ENCODE peak calls at places on chromosome 11, in eight cellular contexts. I, W, Y, M, O, J, A and V are unnamed samples.
A peak's percentile ranks its signal among the peaks of the same experiment; 100 is the strongest.

GRCh38 chr11:17979770-17980371 is 33.0 kb downstream of the SERGEF start:
- DNase-seq in I (no peak), W (peak; percentile 64), Y (peak; percentile 19), M (no peak), O (no peak), J (no peak), A (peak; percentile 81), V (no peak)

GRCh38 chr11:48044577-48044976 is 64.2 kb downstream of the PTPRJ start:
- DNase-seq in I (no peak), W (no peak), Y (no peak), M (no peak), O (peak; percentile 64), J (no peak), A (no peak), V (peak; percentile 24)

GRCh38 chr11:65504671-65505433 is 6.0 kb downstream of the MALAT1 start:
- DNase-seq in I (peak; percentile 66), W (no peak), Y (peak; percentile 47), M (no peak), O (no peak), J (no peak), A (no peak), V (no peak)

GRCh38 chr11:12598330-12599256 is 75.6 kb upstream of the TEAD1 start:
- DNase-seq in I (no peak), W (no peak), Y (peak; percentile 64), M (no peak), O (no peak), J (no peak), A (no peak), V (no peak)

GRCh38 chr11:59025097-59025496 is 61.0 kb upstream of the GLYATL1B start:
- DNase-seq in I (no peak), W (no peak), Y (no peak), M (no peak), O (no peak), J (no peak), A (no peak), V (no peak)

GRCh38 chr11:5631969-5632635 is 7.3 kb downstream of the TRIM34 start:
- DNase-seq in I (no peak), W (no peak), Y (no peak), M (no peak), O (no peak), J (no peak), A (no peak), V (no peak)

GRCh38 chr11:108734956-108735559 is 70.2 kb downstream of the DDX10 start:
- DNase-seq in I (no peak), W (no peak), Y (peak; percentile 26), M (no peak), O (no peak), J (no peak), A (peak; percentile 57), V (no peak)

GRCh38 chr11:126969865-126970479 is 30.6 kb downstream of the KIRREL3 start:
- DNase-seq in I (no peak), W (peak; percentile 43), Y (peak; percentile 14), M (no peak), O (no peak), J (no peak), A (peak; percentile 66), V (no peak)

GRCh38 chr11:859394-860131 is 16.9 kb downstream of the TSPAN4 start:
- DNase-seq in I (peak; percentile 85), W (no peak), Y (peak; percentile 94), M (peak; percentile 64), O (peak; percentile 74), J (no peak), A (no peak), V (peak; percentile 79)

GRCh38 chr11:70029115-70029830 is 48.8 kb upstream of the ANO1 start:
- DNase-seq in I (no peak), W (peak; percentile 34), Y (no peak), M (no peak), O (no peak), J (no peak), A (peak; percentile 18), V (no peak)

GRCh38 chr11:74269161-74269809 is 42.2 kb downstream of the P4HA3 start:
- DNase-seq in I (no peak), W (no peak), Y (peak; percentile 98), M (no peak), O (no peak), J (peak; percentile 3), A (no peak), V (no peak)

GRCh38 chr11:17753641-17754040 is 19.1 kb downstream of the KCNC1 start:
- DNase-seq in I (peak; percentile 25), W (no peak), Y (no peak), M (no peak), O (peak; percentile 7), J (no peak), A (no peak), V (no peak)

GRCh38 chr11:34809191-34810106 is 106.7 kb downstream of the APIP start:
- DNase-seq in I (no peak), W (no peak), Y (no peak), M (no peak), O (no peak), J (no peak), A (no peak), V (no peak)

GRCh38 chr11:78952866-78953265 is 378.2 kb upstream of the NARS2 start:
- DNase-seq in I (no peak), W (no peak), Y (no peak), M (no peak), O (no peak), J (no peak), A (no peak), V (no peak)

GRCh38 chr11:122192634-122193245 is 76.7 kb upstream of the BLID start:
- DNase-seq in I (no peak), W (no peak), Y (peak; percentile 64), M (no peak), O (no peak), J (no peak), A (no peak), V (no peak)

GRCh38 chr11:2693271-2693833 is 6.4 kb downstream of the KCNQ1OT1 start:
- DNase-seq in I (peak; percentile 45), W (peak; percentile 96), Y (no peak), M (no peak), O (no peak), J (no peak), A (peak; percentile 98), V (no peak)

GRCh38 chr11:93741882-93742226 is 382 bp downstream of the C11orf54 start:
- DNase-seq in I (no peak), W (no peak), Y (peak; percentile 67), M (no peak), O (no peak), J (no peak), A (peak; percentile 51), V (peak; percentile 29)

DNA sequence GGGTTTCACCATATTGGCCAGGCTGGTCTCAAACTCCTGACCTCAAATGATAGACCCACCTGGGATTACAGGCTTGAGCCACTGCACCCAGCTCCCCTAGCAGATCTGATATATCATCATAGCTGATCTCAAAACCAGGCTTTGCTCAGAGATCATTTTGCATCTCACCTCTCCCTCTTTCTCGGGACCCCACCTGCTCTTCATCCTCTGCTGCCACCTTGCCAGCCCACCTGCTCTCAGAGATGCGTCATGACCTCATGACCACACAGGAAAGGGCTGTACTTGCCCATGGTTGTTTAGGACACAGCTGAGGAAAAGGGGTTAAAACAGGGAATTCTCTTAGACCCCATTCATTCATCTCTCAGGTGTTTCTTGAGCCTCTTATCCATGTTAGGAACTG is 27.4 kb downstream of the POU2F3 start:
- DNase-seq in I (no peak), W (no peak), Y (no peak), M (no peak), O (no peak), J (no peak), A (no peak), V (no peak)
- H3K27ac ChIP-seq in I (no peak overlapping the region), W (no peak overlapping the region), Y (no peak overlapping the region), M (no peak overlapping the region), O (no peak overlapping the region), J (no peak overlapping the region), A (no peak overlapping the region), V (no peak overlapping the region)

DNA sequence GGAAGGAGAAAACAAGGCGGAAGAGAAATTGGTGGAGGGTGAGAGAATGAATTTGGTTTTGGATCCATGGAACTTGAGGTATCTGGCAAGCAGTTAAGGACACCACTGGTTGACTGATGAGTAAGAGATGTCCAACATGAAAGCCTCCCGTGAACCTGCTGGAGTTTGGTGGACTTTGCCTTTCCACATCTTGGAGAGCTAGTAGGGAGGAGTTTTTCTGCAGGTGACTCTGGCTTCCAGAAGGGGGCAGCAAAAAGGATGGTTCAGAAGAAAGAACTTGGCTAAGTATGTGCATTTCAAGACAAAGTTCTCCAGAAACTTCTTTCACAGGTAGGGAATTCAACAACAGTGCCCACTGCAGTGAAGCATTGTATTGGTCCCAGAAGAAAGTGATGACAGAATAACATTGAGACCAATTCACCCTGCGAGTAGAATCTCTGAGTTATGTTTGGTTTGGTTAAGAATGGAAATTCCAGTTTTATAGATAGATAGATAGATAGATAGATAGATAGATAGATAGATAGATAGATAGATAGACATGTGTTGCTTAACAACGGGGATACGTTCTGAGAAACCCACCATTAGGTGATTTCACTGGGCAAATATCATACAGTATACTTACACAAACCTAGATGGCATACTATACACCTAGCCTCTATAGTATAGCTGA is 28.5 kb downstream of the DCDC1 start:
- DNase-seq in I (no peak), W (peak; percentile 31), Y (peak; percentile 42), M (no peak), O (no peak), J (no peak), A (peak; percentile 66), V (no peak)
- TF ChIP-seq CTCF in I (peak; percentile 36), W (peak; percentile 73), Y (peak; percentile 75), M (no peak), O (peak; percentile 47), J (peak; percentile 31), A (peak; percentile 71), V (peak; percentile 49)

GRCh38 chr11:28674432-28675076 is 566.4 kb downstream of the METTL15 start:
- DNase-seq in I (no peak), W (peak; percentile 51), Y (peak; percentile 68), M (no peak), O (no peak), J (no peak), A (peak; percentile 57), V (no peak)
- H3K27ac ChIP-seq in I (no peak overlapping the region), W (no peak overlapping the region), Y (peak overlapping the region; percentile 7), M (no peak overlapping the region), O (no peak overlapping the region), J (no peak overlapping the region), A (no peak overlapping the region), V (no peak overlapping the region)

GRCh38 chr11:80155412-80156017 is 714.7 kb upstream of the TENM4 start:
- DNase-seq in I (no peak), W (no peak), Y (peak; percentile 49), M (no peak), O (no peak), J (no peak), A (peak; percentile 80), V (no peak)

GRCh38 chr11:80163011-80163410 is 722.2 kb upstream of the TENM4 start:
- DNase-seq in I (no peak), W (no peak), Y (peak; percentile 70), M (no peak), O (no peak), J (no peak), A (no peak), V (no peak)

GRCh38 chr11:80162387-80162786 is 721.6 kb upstream of the TENM4 start:
- DNase-seq in I (no peak), W (no peak), Y (peak; percentile 54), M (no peak), O (no peak), J (no peak), A (no peak), V (no peak)

GRCh38 chr11:80156062-80156461 is 715.2 kb upstream of the TENM4 start:
- DNase-seq in I (no peak), W (no peak), Y (no peak), M (no peak), O (no peak), J (no peak), A (no peak), V (no peak)

GRCh38 chr11:80157447-80157846 is 716.6 kb upstream of the TENM4 start:
- DNase-seq in I (no peak), W (no peak), Y (no peak), M (no peak), O (no peak), J (no peak), A (peak; percentile 42), V (no peak)
- TF ChIP-seq CTCF in I (no peak), W (no peak), Y (no peak), M (no peak), O (no peak), J (no peak), A (no peak), V (no peak)